ENCODE peak calls at places on chromosomes 3 and 15, in nine cellular contexts. L is PC-9; H is PC-3; N is cardiac muscle cell; P is GM23248; D is CD4-positive, alpha-beta memory T cell; Q is ovary; J is SJSA1; U is mammary epithelial cell. G is an unnamed sample. For H3K4me1, the result is how much of the 10 kb centered on the place peaks cover.

GRCh38 chr15:92000709-92001108 is 147.2 kb downstream of the SLCO3A1 start:
- DNase-seq in D (no peak), J (no peak), U (no peak), Q (no peak), L (no peak), N (no peak), H (no peak), P (no peak), G (no peak)

GRCh38 chr3:17032407-17033034 is 147.8 kb downstream of the PLCL2 start:
- DNase-seq in P (peak), H (peak), L (no peak), D (no peak), J (peak), Q (no peak), U (no peak), N (peak), G (no peak)

GRCh38 chr3:190225186-190225692 is 97.0 kb downstream of the CLDN1 start:
- DNase-seq in J (peak), N (peak), L (peak), U (peak), H (peak), D (no peak), Q (no peak), P (peak), G (no peak)

GRCh38 chr3:78895528-78895927 is 872.3 kb downstream of the ROBO1 start:
- DNase-seq in U (no peak), L (no peak), D (no peak), P (peak), N (no peak), H (no peak), Q (no peak), J (no peak), G (no peak)

GRCh38 chr3:183210862-183211341 is 42.2 kb upstream of the B3GNT5 start:
- DNase-seq in Q (no peak), U (no peak), P (no peak), N (no peak), D (no peak), L (no peak), J (no peak), H (peak), G (no peak)

GRCh38 chr15:44729394-44729913 is 6.9 kb upstream of the TRIM69 start:
- DNase-seq in U (no peak), N (no peak), P (no peak), D (no peak), H (no peak), L (no peak), J (no peak), Q (peak), G (no peak)

GRCh38 chr3:170038434-170039110 is 777 bp downstream of the GPR160 start:
- DNase-seq in J (no peak), H (peak), P (peak), Q (no peak), U (no peak), N (peak), D (peak), L (no peak), G (peak)

GRCh38 chr3:183481582-183481981 is 53.2 kb upstream of the MCF2L2 start:
- DNase-seq in D (no peak), U (peak), N (no peak), H (peak), P (peak), L (no peak), Q (no peak), J (no peak), G (no peak)

GRCh38 chr3:184593201-184593922 is 31.8 kb downstream of the EPHB3 start:
- DNase-seq in Q (peak), L (no peak), D (no peak), H (no peak), U (no peak), N (no peak), P (peak), J (no peak), G (no peak)

GRCh38 chr3:100265016-100265415 is 4.2 kb downstream of the TBC1D23 start:
- DNase-seq in N (no peak), D (no peak), U (peak), L (no peak), H (peak), J (no peak), P (no peak), Q (no peak), G (no peak)

DNA sequence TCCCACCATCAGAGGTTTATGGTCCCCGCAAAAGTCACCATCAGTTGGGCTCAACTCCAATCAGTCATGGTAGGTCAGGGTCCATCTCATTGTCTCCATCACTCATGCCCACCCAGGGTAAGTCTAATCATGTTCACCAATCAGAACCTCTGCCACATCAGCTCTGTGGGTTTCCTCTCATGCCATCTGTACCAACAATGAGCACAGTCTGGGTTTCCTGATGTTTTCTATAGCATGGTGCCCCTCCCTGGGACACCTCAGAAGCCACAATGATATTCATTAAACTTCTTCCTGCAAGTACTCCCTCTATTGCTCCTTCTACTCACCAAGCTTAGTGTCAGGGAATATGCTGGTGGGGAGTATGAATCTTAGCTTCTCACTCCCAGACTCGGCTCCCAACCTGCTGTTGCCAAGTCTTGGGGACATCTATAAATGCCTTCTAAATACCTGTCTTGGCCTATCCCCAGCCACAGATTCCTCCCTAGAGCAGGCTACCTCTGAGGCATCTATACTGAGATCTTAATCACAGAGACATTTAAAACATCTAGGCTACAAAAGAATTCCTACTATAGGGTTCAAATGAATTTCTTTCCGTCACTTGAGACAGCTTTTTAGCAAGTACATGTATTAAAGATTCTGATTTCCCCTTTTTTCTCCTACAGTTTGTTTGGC is 5.0 kb upstream of the CCR2 start:
- DNase-seq in Q (no peak), P (no peak), D (no peak), J (no peak), U (no peak), L (no peak), N (no peak), H (no peak), G (no peak)
- H3K4me3 ChIP-seq in Q (no peak), P (no peak), D (peak), J (no peak), U (no peak), L (no peak), N (no peak), H (no peak), G (no peak)

GRCh38 chr3:52236424-52236886 is 2.5 kb downstream of the TWF2 start:
- DNase-seq in N (no peak), P (no peak), H (no peak), L (no peak), D (no peak), J (no peak), Q (no peak), U (no peak), G (no peak)

GRCh38 chr3:52233108-52233591 is 5.8 kb downstream of the TWF2 start:
- DNase-seq in N (no peak), L (no peak), H (no peak), U (no peak), J (no peak), P (no peak), D (no peak), Q (no peak), G (no peak)

GRCh38 chr3:52233968-52234367 is 5.0 kb downstream of the TWF2 start:
- DNase-seq in D (no peak), J (no peak), Q (no peak), N (no peak), H (no peak), U (no peak), P (no peak), L (no peak), G (no peak)

GRCh38 chr3:52232279-52233107 is 6.5 kb downstream of the TWF2 start:
- DNase-seq in L (no peak), U (no peak), P (no peak), N (no peak), D (no peak), Q (no peak), H (no peak), J (no peak), G (no peak)

GRCh38 chr3:52234516-52235447 is 4.2 kb downstream of the TWF2 start:
- DNase-seq in H (no peak), J (no peak), L (no peak), Q (no peak), N (no peak), U (no peak), P (no peak), D (no peak), G (no peak)
- H3K4me1 ChIP-seq in H (under half), J (under half), L (under half), Q (under half), N (under half), U (under half), P (under half), D (half or more), G (half or more)

GRCh38 chr15:90680371-90680935 is 36.7 kb upstream of the BLM start:
- DNase-seq in D (no peak), J (peak), L (no peak), U (peak), P (peak), H (peak), Q (no peak), N (no peak), G (no peak)

GRCh38 chr15:90679959-90680358 is 37.2 kb upstream of the BLM start:
- DNase-seq in D (no peak), Q (no peak), J (no peak), N (no peak), L (no peak), P (no peak), H (no peak), U (no peak), G (no peak)

GRCh38 chr15:90683371-90683770 is 33.8 kb upstream of the BLM start:
- DNase-seq in H (no peak), D (no peak), Q (no peak), J (peak), L (no peak), U (no peak), N (no peak), P (no peak), G (no peak)

GRCh38 chr15:90681056-90681455 is 36.1 kb upstream of the BLM start:
- DNase-seq in D (no peak), N (no peak), P (no peak), J (no peak), L (no peak), H (no peak), Q (no peak), U (peak), G (no peak)

GRCh38 chr15:90681480-90681879 is 35.7 kb upstream of the BLM start:
- DNase-seq in N (no peak), U (peak), P (peak), Q (no peak), J (peak), H (peak), L (peak), D (no peak), G (no peak)
- H3K27ac ChIP-seq in N (no peak), U (no peak), P (peak), Q (no peak), J (peak), H (peak), L (no peak), D (no peak), G (no peak)

DNA sequence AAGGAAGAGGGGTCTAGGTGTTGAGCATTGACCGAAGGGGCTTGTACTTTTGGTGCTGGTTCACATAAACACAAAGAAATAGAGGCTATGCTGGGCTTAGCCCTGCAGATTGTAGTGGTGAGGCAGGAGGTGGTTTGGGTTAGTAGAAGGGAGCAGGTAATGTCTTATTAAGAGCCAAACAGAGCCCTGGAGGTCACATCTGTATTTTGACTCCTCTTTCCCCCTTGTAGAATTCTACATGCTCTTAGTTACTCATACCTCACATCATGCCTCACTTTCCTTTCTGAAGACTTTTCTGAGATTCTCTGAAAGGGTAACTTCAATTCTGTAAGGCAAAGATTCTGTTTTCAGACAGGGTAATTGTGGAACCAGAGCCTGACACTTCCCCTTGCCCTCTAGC is 16.1 kb upstream of the ZNF80 start:
- DNase-seq in L (no peak), D (no peak), U (no peak), N (no peak), Q (no peak), J (no peak), P (no peak), H (no peak), G (no peak)
- H3K4me3 ChIP-seq in L (no peak), D (no peak), U (no peak), N (no peak), Q (no peak), J (no peak), P (no peak), H (no peak), G (no peak)

GRCh38 chr3:126208182-126208581 is 27.8 kb upstream of the ALDH1L1 start:
- DNase-seq in N (no peak), U (no peak), H (no peak), Q (no peak), P (no peak), D (no peak), J (no peak), L (no peak), G (no peak)
- H3K4me1 ChIP-seq in N (under half), U (under half), H (under half), Q (under half), P (under half), D (under half), J (under half), L (under half), G (under half)

GRCh38 chr3:67493808-67494207 is 160.6 kb downstream of the SUCLG2 start:
- DNase-seq in H (no peak), U (no peak), J (no peak), L (no peak), Q (no peak), N (peak), D (no peak), P (no peak), G (no peak)

GRCh38 chr3:67484085-67484484 is 170.3 kb downstream of the SUCLG2 start:
- DNase-seq in Q (no peak), J (no peak), D (no peak), P (no peak), L (no peak), U (no peak), N (no peak), H (no peak), G (no peak)

GRCh38 chr3:67490658-67491057 is 163.8 kb downstream of the SUCLG2 start:
- DNase-seq in J (no peak), D (no peak), U (no peak), L (no peak), Q (no peak), P (no peak), H (no peak), N (no peak), G (no peak)

GRCh38 chr3:67486883-67487282 is 167.5 kb downstream of the SUCLG2 start:
- DNase-seq in H (no peak), N (no peak), J (no peak), U (no peak), L (no peak), D (no peak), Q (no peak), P (no peak), G (no peak)

DNA sequence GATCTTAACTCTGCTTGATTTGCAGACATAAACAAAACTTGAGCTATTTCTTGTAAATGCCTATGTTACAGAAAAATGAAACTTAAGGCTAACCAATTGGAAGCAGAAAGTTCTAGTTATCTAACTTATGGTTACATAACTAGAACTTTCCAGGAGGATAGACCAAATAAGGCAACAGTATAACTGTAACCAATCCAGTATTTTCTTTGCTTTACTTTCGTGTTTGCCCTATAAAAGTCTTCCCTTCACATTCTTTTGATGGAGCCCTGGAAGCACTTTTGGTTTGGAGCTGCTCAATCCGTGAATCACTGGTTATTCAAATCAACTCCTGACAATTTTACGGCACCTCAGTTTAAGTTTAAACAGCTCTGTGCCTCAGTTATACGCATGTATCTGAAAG is 164.6 kb downstream of the SUCLG2 start:
- DNase-seq in Q (no peak), J (no peak), U (no peak), D (no peak), N (no peak), P (peak), L (no peak), H (no peak), G (no peak)
- H3K27ac ChIP-seq in Q (peak), J (no peak), U (no peak), D (no peak), N (peak), P (no peak), L (no peak), H (no peak), G (no peak)

GRCh38 chr3:13004376-13004775 is 68.9 kb downstream of the IQSEC1 start:
- DNase-seq in H (no peak), L (peak), J (no peak), P (no peak), Q (no peak), N (no peak), D (no peak), U (no peak), G (no peak)

GRCh38 chr3:13006216-13006990 is 66.8 kb downstream of the IQSEC1 start:
- DNase-seq in H (no peak), N (no peak), D (no peak), J (no peak), U (no peak), P (no peak), L (no peak), Q (no peak), G (no peak)

GRCh38 chr3:12999147-13000140 is 73.8 kb downstream of the IQSEC1 start:
- DNase-seq in L (peak), Q (no peak), H (no peak), J (no peak), D (no peak), U (no peak), P (no peak), N (no peak), G (no peak)

GRCh38 chr3:13005301-13005700 is 67.9 kb downstream of the IQSEC1 start:
- DNase-seq in P (no peak), Q (no peak), N (no peak), L (no peak), J (no peak), H (no peak), D (no peak), U (no peak), G (no peak)

GRCh38 chr3:13002398-13003124 is 70.7 kb downstream of the IQSEC1 start:
- DNase-seq in H (no peak), P (no peak), U (no peak), N (no peak), D (peak), J (no peak), Q (no peak), L (no peak), G (no peak)
- H3K4me3 ChIP-seq in H (no peak), P (no peak), U (no peak), N (no peak), D (no peak), J (no peak), Q (no peak), L (no peak), G (no peak)

GRCh38 chr15:78875107-78875914 is 2.6 kb downstream of the MORF4L1 start:
- DNase-seq in H (no peak), L (no peak), J (no peak), U (no peak), P (peak), D (no peak), Q (no peak), N (no peak), G (no peak)
- H3K4me1 ChIP-seq in H (under half), L (half or more), J (under half), U (under half), P (half or more), D (half or more), Q (under half), N (under half), G (half or more)

GRCh38 chr3:123246846-123247245 is 45.1 kb downstream of the SEC22A start:
- DNase-seq in H (no peak), D (no peak), N (no peak), U (no peak), Q (no peak), L (no peak), P (no peak), J (no peak), G (no peak)
- H3K27ac ChIP-seq in H (no peak), D (no peak), N (peak), U (no peak), Q (no peak), L (no peak), P (no peak), J (no peak), G (no peak)

DNA sequence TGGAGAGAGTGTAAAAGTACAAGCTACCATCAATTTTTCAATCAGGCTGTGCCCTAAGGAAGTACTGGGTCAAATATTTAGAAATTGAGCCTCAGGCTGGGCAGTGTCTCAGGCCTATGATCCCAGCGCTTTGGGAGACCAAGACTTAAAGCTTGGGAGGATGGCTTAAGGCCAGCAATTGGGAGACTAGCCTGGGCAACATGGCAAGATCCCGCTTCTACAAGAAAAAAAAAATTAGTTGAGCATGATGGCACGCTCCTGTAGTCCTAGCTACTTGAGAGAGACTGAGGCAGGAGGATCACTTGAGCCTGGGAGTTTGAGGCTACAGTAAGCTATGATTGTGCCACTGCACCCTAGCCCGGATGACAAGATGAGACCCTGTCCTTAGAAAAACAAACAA is 2.0 kb upstream of the UBP1 start:
- DNase-seq in L (no peak), Q (no peak), J (no peak), D (no peak), H (no peak), U (no peak), P (no peak), N (no peak), G (no peak)
- H3K4me3 ChIP-seq in L (peak), Q (no peak), J (no peak), D (no peak), H (no peak), U (no peak), P (no peak), N (no peak), G (no peak)